ENCODE peak calls at places on chromosomes 3 and 15, in ten cellular contexts. M, H, R, F, V, T, S, C, G and W are unnamed samples.

GRCh38 chr3:152353578-152353977 is 84.8 kb downstream of the MBNL1 start:
- DNase-seq in R (no peak), F (no peak), M (no peak), H (no peak), C (no peak), S (no peak), T (no peak), G (no peak), V (no peak), W (no peak)

GRCh38 chr3:181410870-181411269 is 300.9 kb upstream of the SOX2 start:
- DNase-seq in G (no peak), S (no peak), V (no peak), H (no peak), M (no peak), R (no peak), C (no peak), F (no peak), T (no peak), W (no peak)

GRCh38 chr3:182259579-182259978 is 533.7 kb upstream of the ATP11B start:
- DNase-seq in C (no peak), V (no peak), R (peak), G (no peak), H (no peak), T (no peak), S (no peak), M (no peak), F (no peak), W (peak)

GRCh38 chr15:63363292-63363691 is 18.4 kb downstream of the CA12 start:
- DNase-seq in C (no peak), V (no peak), S (no peak), H (no peak), T (no peak), M (no peak), G (no peak), F (no peak), R (no peak), W (no peak)

GRCh38 chr3:164779816-164780215 is 298.5 kb downstream of the SI start:
- DNase-seq in M (no peak), H (no peak), S (no peak), F (no peak), R (no peak), V (no peak), C (no peak), G (no peak), T (no peak), W (no peak)

GRCh38 chr3:112374334-112374734 is 41.4 kb downstream of the CD200 start:
- DNase-seq in V (no peak), R (no peak), H (no peak), T (no peak), C (no peak), S (no peak), F (no peak), G (no peak), M (no peak), W (no peak)

GRCh38 chr3:189455009-189455408 is 176.2 kb upstream of the TP63 start:
- DNase-seq in T (no peak), R (no peak), C (no peak), G (no peak), M (no peak), V (no peak), S (no peak), F (no peak), H (no peak), W (no peak)

GRCh38 chr15:52040167-52040900 is 21.3 kb downstream of the MAPK6 start:
- DNase-seq in C (no peak), F (no peak), T (no peak), M (peak), G (no peak), S (no peak), H (no peak), V (no peak), R (no peak), W (no peak)

GRCh38 chr3:142022381-142022780 is 127.0 kb downstream of the TFDP2 start:
- DNase-seq in S (peak), M (peak), R (no peak), G (peak), V (no peak), C (no peak), H (no peak), F (peak), T (no peak), W (no peak)

GRCh38 chr15:59349715-59350420 is 22.8 kb downstream of the MYO1E start:
- DNase-seq in V (peak), R (peak), M (peak), F (peak), T (peak), H (no peak), G (peak), S (no peak), C (no peak), W (peak)

GRCh38 chr15:28935316-28935715 is 49.5 kb downstream of the APBA2 start:
- DNase-seq in M (no peak), S (peak), R (no peak), F (no peak), T (no peak), C (no peak), H (peak), G (no peak), V (peak), W (no peak)

GRCh38 chr3:31733234-31733667 is 200.5 kb downstream of the STT3B start:
- DNase-seq in R (no peak), C (peak), S (no peak), T (no peak), M (no peak), V (no peak), H (no peak), F (no peak), G (no peak), W (no peak)

GRCh38 chr3:28835751-28836150 is 445.1 kb upstream of the RBMS3 start:
- DNase-seq in M (peak), C (no peak), V (no peak), F (no peak), T (no peak), H (no peak), G (no peak), R (no peak), S (no peak), W (no peak)

GRCh38 chr3:188760408-188760807 is 411.4 kb upstream of the TPRG1 start:
- DNase-seq in F (peak), T (no peak), C (no peak), R (no peak), H (no peak), S (no peak), G (no peak), M (no peak), V (no peak), W (no peak)

GRCh38 chr3:106215047-106215446 is 346.2 kb upstream of the CBLB start:
- DNase-seq in S (no peak), F (no peak), T (no peak), V (no peak), G (no peak), R (no peak), C (no peak), M (no peak), H (no peak), W (no peak)

GRCh38 chr3:127776347-127776746 is 46.0 kb downstream of the MGLL start:
- DNase-seq in R (no peak), M (no peak), T (no peak), C (no peak), S (no peak), H (no peak), F (no peak), V (no peak), G (no peak), W (no peak)

GRCh38 chr3:180036678-180037455 is at the start of gene PEX5L:
- DNase-seq in V (no peak), M (peak), F (peak), G (no peak), R (peak), H (no peak), C (no peak), S (peak), T (peak), W (no peak)

GRCh38 chr3:14319654-14320182 is 82.7 kb upstream of the SLC6A6 start:
- DNase-seq in S (peak), R (no peak), V (peak), T (no peak), H (no peak), F (peak), G (peak), M (peak), C (peak), W (peak)